ENCODE peak calls at places on chromosomes 3 and 15, in four cellular contexts. D is cardiac muscle cell, F is tibial nerve, V is thyroid gland. G is an unnamed sample. For H3K27me3, the result is how much of the 10 kb centered on the place peaks cover.

GRCh38 chr15:101246391-101246790 is 5.5 kb downstream of the CHSY1 start:
- DNase-seq in F (no peak), D (no peak), V (no peak), G (no peak)

GRCh38 chr3:46266598-46266997 is 24.3 kb downstream of the CCR3 start:
- DNase-seq in F (no peak), V (no peak), D (no peak), G (no peak)

GRCh38 chr15:32957219-32957618 is 237.3 kb downstream of the FMN1 start:
- DNase-seq in F (no peak), V (no peak), D (no peak), G (no peak)

GRCh38 chr3:78875851-78876250 is 891.9 kb downstream of the ROBO1 start:
- DNase-seq in F (no peak), D (no peak), V (no peak), G (no peak)

GRCh38 chr15:44882499-44882968 is 74.0 kb upstream of the TERB2 start:
- DNase-seq in D (no peak), F (no peak), V (no peak), G (no peak)

GRCh38 chr3:158509891-158510290 is 61.1 kb upstream of the MLF1 start:
- DNase-seq in F (no peak), D (no peak), V (no peak), G (no peak)

GRCh38 chr15:83206971-83207621 is 527 bp downstream of the HDGFL3 start:
- DNase-seq in V (peak), F (peak), D (peak), G (no peak)

GRCh38 chr3:113912551-113913246 is 35.1 kb upstream of the ZDHHC23 start:
- DNase-seq in D (peak), F (no peak), V (peak), G (peak)

GRCh38 chr3:23785097-23785645 is 20.6 kb upstream of the UBE2E1 start:
- DNase-seq in V (no peak), D (no peak), F (no peak), G (no peak)

GRCh38 chr15:91369823-91370222 is 269.8 kb downstream of the SV2B start:
- DNase-seq in V (no peak), D (no peak), F (no peak), G (peak)

GRCh38 chr3:30418443-30418842 is 188.0 kb upstream of the TGFBR2 start:
- DNase-seq in V (no peak), D (no peak), F (no peak), G (no peak)

GRCh38 chr3:10907262-10907661 is 85.3 kb upstream of the SLC6A1 start:
- DNase-seq in D (no peak), F (no peak), V (no peak), G (no peak)

GRCh38 chr3:43346990-43347749 is 60.8 kb downstream of the SNRK start:
- DNase-seq in V (no peak), F (no peak), D (no peak), G (peak)

GRCh38 chr3:164897335-164897734 is 181.0 kb downstream of the SI start:
- DNase-seq in F (no peak), V (no peak), D (no peak), G (no peak)

GRCh38 chr3:141050576-141050912 is 603 bp upstream of the SPSB4 start:
- DNase-seq in V (no peak), D (no peak), F (no peak), G (no peak)

GRCh38 chr3:105559856-105560255 is 193.1 kb downstream of the ALCAM start:
- DNase-seq in F (no peak), V (no peak), D (no peak), G (no peak)

GRCh38 chr15:74205593-74205969 is 3.0 kb upstream of the STRA6 start:
- DNase-seq in V (no peak), F (no peak), D (no peak), G (no peak)

GRCh38 chr3:37892917-37893595 is 31.4 kb downstream of the CTDSPL start:
- DNase-seq in V (peak), F (peak), D (peak), G (no peak)

GRCh38 chr3:169846458-169847193 is 23.1 kb downstream of the LRRC31 start:
- DNase-seq in D (peak), F (no peak), V (no peak), G (no peak)

GRCh38 chr3:185069583-185070030 is 83.3 kb downstream of the C3orf70 start:
- DNase-seq in V (no peak), D (no peak), F (no peak), G (no peak)
- TF ChIP-seq CTCF in V (no peak), D (no peak), F (no peak), G (no peak)

DNA sequence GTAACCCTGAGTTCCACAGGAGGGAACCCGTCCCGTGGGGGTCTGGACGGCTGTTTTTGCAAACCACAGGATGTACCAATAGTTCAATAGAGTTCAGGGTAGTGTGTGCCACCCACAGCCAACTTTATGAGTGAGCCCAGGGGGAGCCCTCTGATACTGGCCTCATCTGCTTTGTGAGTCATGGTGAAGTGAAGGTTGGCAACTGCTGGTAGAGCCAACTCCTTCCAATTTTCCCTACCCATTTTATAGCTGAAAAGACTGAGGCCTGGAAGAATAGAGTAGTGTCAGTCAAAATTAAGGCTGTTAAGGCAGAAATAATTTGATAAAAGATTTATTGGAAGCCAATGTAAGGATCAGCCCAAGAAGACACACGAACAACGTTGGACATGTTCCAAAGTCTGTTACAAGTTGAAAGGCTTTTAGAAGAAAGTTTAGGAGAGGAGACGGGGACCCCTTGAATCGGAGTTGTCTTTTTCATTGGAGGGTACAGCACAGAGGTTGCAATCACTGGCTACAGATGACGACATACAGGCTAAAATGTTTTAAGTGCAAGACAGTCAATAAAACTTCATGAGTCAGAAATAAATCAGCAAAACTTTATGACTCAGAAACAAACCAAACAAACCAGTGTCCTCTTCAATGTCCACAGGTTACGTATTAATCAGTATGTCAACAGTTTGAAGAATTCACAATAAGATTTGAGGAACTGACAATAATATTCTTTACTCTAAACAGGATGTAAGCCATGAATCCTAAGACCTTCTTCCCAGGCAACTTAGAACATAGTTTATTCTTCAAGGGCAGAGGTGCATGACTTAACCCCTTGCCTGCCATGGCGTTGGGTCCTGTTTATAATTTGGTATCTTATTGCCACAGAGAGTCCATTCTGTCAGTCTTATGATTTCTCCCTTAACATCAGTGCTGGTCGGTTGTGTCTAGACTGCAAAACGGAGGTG is 62.9 kb upstream of the NR2E3 start:
- DNase-seq in V (no peak), F (no peak), D (peak), G (no peak)
- H3K4me3 ChIP-seq in V (no peak), F (no peak), D (no peak), G (no peak)

GRCh38 chr15:47717036-47717611 is at the start of gene SEMA6D:
- DNase-seq in V (peak), F (peak), D (peak), G (no peak)
- H3K27me3 ChIP-seq in V (under half), F (under half), D (under half), G (under half)

DNA sequence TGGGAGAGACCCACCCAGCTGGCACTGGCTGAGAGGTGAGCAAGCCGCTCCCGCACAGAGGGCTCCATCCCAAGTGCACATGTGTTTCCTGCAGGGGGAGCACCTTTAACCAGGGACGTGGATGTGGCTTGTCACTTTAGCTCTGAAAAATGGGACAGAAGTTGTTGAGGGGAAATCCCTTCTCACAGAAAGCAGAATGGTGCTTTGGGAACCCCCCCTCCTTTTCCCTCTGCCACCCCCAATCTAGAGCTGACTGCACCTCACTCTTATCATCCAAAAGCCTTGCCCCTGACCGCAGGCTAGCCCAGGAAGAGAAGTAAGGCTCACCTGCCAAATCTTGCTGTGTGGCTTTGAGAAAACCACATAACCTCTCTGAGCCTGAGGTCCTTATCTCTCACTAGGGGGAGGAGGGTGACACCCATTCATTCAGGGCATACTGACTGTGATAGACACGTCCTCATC is 77.9 kb downstream of the RPN1 start:
- DNase-seq in D (no peak), F (no peak), V (no peak), G (no peak)
- TF ChIP-seq CTCF in D (peak), F (no peak), V (no peak), G (no peak)

DNA sequence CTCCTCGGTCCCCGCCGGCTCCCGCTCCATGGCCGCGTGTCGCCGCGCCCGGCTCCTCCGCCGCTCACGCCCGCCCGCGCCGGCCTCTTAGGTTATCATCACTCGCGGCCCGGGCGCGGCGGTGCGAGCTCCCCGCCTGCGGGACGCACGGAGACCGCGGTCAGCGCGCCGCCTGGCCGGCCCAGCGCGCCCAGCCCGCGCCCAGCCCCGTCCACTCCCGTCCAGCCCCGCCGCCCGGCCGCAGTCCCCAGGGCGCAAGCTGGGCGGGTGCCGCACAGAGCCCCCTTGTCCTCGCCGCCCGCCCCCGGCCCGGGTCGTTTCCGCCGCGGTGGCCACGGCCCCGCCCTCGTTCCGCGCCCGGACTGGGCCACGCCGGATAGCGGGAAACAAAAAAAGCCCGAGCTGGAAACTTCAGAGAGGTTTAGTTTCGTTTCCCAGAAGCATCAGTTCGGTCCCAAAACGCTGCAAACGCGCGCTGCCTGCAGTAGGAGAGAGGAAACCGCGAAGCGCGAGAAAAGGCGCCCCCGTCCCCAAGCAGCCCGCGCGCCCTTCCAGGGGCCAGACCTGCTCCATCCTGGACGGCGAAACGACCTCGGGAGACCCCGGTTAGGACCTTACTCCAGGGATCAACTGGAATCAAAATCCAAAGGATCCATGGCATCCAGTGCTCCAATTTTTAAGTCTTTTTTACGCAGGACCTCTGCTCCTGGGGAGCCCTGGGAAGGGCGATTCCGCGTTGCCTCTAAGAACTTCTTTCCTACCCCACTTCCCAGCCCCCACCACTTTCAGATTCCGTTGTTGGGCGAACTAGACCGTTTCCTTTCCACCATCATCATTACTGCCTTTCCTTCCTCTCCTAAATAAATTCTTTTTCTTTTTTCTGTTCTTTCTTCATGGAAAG is at the start of gene ATP10A:
- DNase-seq in F (no peak), D (peak), V (no peak), G (no peak)
- H3K4me3 ChIP-seq in F (peak), D (peak), V (peak), G (peak)

GRCh38 chr3:128997486-128997885 is 3.6 kb upstream of the CFAP92 start:
- DNase-seq in V (no peak), D (no peak), F (no peak), G (no peak)
- H3K27me3 ChIP-seq in V (under half), D (half or more), F (under half), G (under half)

GRCh38 chr15:63915888-63916731 is 82.4 kb upstream of the HERC1 start:
- DNase-seq in F (no peak), V (peak), D (peak), G (no peak)
- TF ChIP-seq CTCF in F (peak), V (peak), D (peak), G (no peak)

DNA sequence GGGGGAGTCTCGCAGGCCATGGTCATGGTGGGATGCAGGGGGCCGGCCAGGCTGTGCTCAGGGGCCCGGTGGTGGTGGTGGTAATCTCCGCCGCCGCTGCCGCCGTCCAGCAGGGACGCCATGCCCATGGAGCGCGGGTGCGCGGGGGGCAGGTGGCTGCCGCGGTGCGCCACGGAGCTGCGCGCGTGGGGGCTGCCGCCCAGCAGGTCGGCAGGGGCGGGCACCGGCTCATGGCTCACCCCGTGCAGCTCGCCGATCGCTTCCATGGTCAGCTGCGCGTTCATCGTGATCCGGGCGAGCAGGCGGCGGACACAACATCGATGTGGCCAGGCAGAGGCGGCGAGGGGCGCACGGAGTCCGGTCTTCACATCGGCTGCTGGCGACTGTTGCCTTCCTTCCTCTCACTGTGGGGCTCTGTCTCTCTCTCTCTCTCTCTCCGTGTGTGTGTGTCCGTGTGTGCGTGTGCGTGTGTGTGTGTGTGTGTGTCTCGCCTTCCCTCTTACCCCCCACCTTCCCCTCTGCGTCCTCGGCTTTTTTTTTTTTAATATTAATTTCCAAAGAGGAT is 453 bp downstream of the ONECUT1 start:
- DNase-seq in F (no peak), V (no peak), D (peak), G (no peak)
- H3K4me3 ChIP-seq in F (peak), V (no peak), D (peak), G (no peak)

GRCh38 chr3:4279706-4280105 is 23.5 kb upstream of the SETMAR start:
- DNase-seq in V (no peak), D (no peak), F (no peak), G (no peak)
- H3K27me3 ChIP-seq in V (under half), D (half or more), F (under half), G (under half)

DNA sequence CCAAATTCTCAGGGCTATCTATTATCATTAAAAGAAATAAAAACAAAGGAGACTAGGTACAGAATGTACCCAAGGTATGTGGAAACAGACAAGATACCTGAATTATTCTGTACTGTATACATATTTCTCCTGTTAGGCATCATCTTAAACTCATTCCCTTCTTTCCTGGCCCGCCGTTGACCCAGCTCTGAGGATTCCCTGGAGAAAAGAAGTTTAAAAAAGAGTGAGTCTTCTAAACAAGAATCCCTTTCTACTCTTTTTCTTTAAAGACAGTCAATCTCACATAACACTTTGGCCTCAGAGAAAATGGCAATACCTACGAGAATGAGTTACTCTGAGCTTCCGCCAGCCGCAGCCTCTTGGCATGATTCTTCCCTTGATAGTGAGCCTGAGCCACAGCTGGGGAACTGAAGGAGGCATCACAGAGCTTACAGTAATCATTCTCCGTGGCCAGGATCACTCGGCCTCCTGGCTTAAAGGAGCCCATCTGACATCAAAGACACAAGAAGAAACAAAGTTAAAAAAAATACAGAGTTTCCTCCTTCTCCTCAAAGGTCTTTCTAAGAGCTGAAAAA is 44.2 kb downstream of the ZMAT3 start:
- DNase-seq in D (peak), F (peak), V (no peak), G (no peak)
- TF ChIP-seq CTCF in D (peak), F (no peak), V (no peak), G (no peak)

G was measured in CD8-positive, alpha-beta T cell.